ENCODE peak calls at places on chromosomes 3 and 15, in six cellular contexts. H is AML-193; L is anterior cingulate cortex; N is stimulated activated CD4-positive, alpha-beta T cell treated with anti-CD3 and anti-CD28 coated beads, Interleukin-1b, Interleukin-23, amount 100 ng/mL, for 1 hour; P is body of pancreas; E is non-pigmented ciliary epithelial cell. Q is an unnamed sample.

GRCh38 chr15:85010114-85010471 is 28.4 kb downstream of the PDE8A start:
- DNase-seq in L (no peak), H (peak), P (no peak), E (no peak), N (no peak), Q (no peak)

GRCh38 chr3:58175429-58176184 is 35.2 kb downstream of the DNASE1L3 start:
- DNase-seq in H (no peak), N (no peak), E (no peak), L (no peak), P (peak), Q (no peak)

GRCh38 chr3:140128217-140129137 is 193.5 kb downstream of the CLSTN2 start:
- DNase-seq in E (no peak), H (no peak), N (no peak), L (no peak), P (peak), Q (peak)

GRCh38 chr15:94584833-94585244 is 353.5 kb downstream of the MCTP2 start:
- DNase-seq in P (no peak), L (no peak), N (no peak), H (peak), E (no peak), Q (no peak)

GRCh38 chr3:197398301-197398878 is 100.0 kb upstream of the DLG1 start:
- DNase-seq in H (no peak), N (no peak), E (no peak), L (no peak), P (no peak), Q (no peak)

GRCh38 chr3:66195347-66195783 is 25.4 kb upstream of the SLC25A26 start:
- DNase-seq in N (no peak), H (no peak), L (peak), E (peak), P (peak), Q (peak)

GRCh38 chr15:91857772-91858171 is 4.3 kb downstream of the SLCO3A1 start:
- DNase-seq in N (no peak), L (no peak), H (peak), E (no peak), P (no peak), Q (no peak)

GRCh38 chr3:35426581-35426980 is 212.7 kb upstream of the ARPP21 start:
- DNase-seq in E (peak), P (no peak), N (no peak), L (no peak), H (no peak), Q (no peak)

GRCh38 chr3:61927332-61927731 is 366.0 kb downstream of the PTPRG start:
- DNase-seq in P (peak), H (no peak), E (peak), L (no peak), N (no peak), Q (peak)

GRCh38 chr15:67248106-67248505 is 6.4 kb downstream of the AAGAB start:
- DNase-seq in P (no peak), H (no peak), N (no peak), E (no peak), L (no peak), Q (no peak)

GRCh38 chr15:85615930-85616329 is 178.8 kb downstream of the KLHL25 start:
- DNase-seq in L (no peak), P (no peak), E (no peak), N (no peak), H (peak), Q (no peak)

GRCh38 chr3:123287962-123288302 is 86.2 kb downstream of the SEC22A start:
- DNase-seq in N (no peak), P (no peak), E (no peak), H (no peak), L (no peak), Q (no peak)

GRCh38 chr3:29354894-29355293 is 74.0 kb downstream of the RBMS3 start:
- DNase-seq in P (no peak), H (no peak), N (no peak), L (no peak), E (no peak), Q (no peak)

GRCh38 chr3:13217736-13218540 is 144.7 kb upstream of the IQSEC1 start:
- DNase-seq in P (no peak), L (no peak), H (no peak), E (peak), N (no peak), Q (no peak)

GRCh38 chr3:107189158-107189791 is 188.0 kb upstream of the CCDC54 start:
- DNase-seq in N (no peak), P (no peak), H (no peak), E (no peak), L (no peak), Q (no peak)

GRCh38 chr15:74156678-74157411 is 16.7 kb upstream of the ISLR start:
- DNase-seq in L (no peak), P (no peak), H (no peak), N (no peak), E (no peak), Q (no peak)

GRCh38 chr3:61776390-61776789 is 215.0 kb downstream of the PTPRG start:
- DNase-seq in E (no peak), H (no peak), L (no peak), N (no peak), P (no peak), Q (no peak)

GRCh38 chr15:55108858-55109518 is 87.8 kb downstream of the RSL24D1 start:
- DNase-seq in P (peak), N (no peak), E (no peak), L (peak), H (peak), Q (no peak)

Q was measured in C1 segment of cervical spinal cord.